ENCODE peak calls at places on chromosomes 6 and 20, in five cellular contexts. One of them, this sample, is unnamed. For H3K9me3, the result is how much of the 10 kb centered on the place peaks cover.

GRCh38 chr6:14754636-14755513 is 491.0 kb upstream of the JARID2 start:
- DNase-seq in colonic mucosa: no peak
- DNase-seq in aorta: no peak
- DNase-seq in right cardiac atrium: no peak
- DNase-seq in PC-9: no peak
- DNase-seq in this sample: no peak

GRCh38 chr6:129686941-129687627 is 22.9 kb downstream of the ARHGAP18 start:
- DNase-seq in aorta: no peak
- DNase-seq in colonic mucosa: no peak
- DNase-seq in PC-9: no peak
- DNase-seq in right cardiac atrium: no peak
- DNase-seq in this sample: no peak

GRCh38 chr6:56909115-56909907 is 45.6 kb upstream of the BEND6 start:
- DNase-seq in colonic mucosa: no peak
- DNase-seq in right cardiac atrium: no peak
- DNase-seq in aorta: no peak
- DNase-seq in PC-9: no peak
- DNase-seq in this sample: no peak

GRCh38 chr6:141788096-141788495 is 344.6 kb upstream of the GJE1 start:
- DNase-seq in right cardiac atrium: no peak
- DNase-seq in colonic mucosa: no peak
- DNase-seq in PC-9: no peak
- DNase-seq in aorta: no peak
- DNase-seq in this sample: no peak

GRCh38 chr6:44932651-44933091 is 395.5 kb upstream of the RUNX2 start:
- DNase-seq in aorta: no peak
- DNase-seq in right cardiac atrium: no peak
- DNase-seq in PC-9: no peak
- DNase-seq in colonic mucosa: no peak
- DNase-seq in this sample: no peak

GRCh38 chr6:93423542-93423941 is 4.2 kb upstream of the EPHA7 start:
- DNase-seq in aorta: no peak
- DNase-seq in PC-9: peak
- DNase-seq in right cardiac atrium: peak
- DNase-seq in colonic mucosa: peak
- DNase-seq in this sample: peak

GRCh38 chr6:106574729-106575458 is 54.4 kb downstream of the RTN4IP1 start:
- DNase-seq in right cardiac atrium: no peak
- DNase-seq in PC-9: peak
- DNase-seq in aorta: no peak
- DNase-seq in colonic mucosa: no peak
- DNase-seq in this sample: peak

GRCh38 chr20:48026981-48027592 is 241.8 kb upstream of the SULF2 start:
- DNase-seq in aorta: no peak
- DNase-seq in right cardiac atrium: no peak
- DNase-seq in colonic mucosa: no peak
- DNase-seq in PC-9: no peak
- DNase-seq in this sample: no peak

GRCh38 chr20:57013741-57014140 is 252.7 kb downstream of the BMP7 start:
- DNase-seq in colonic mucosa: no peak
- DNase-seq in aorta: no peak
- DNase-seq in PC-9: peak
- DNase-seq in right cardiac atrium: no peak
- DNase-seq in this sample: no peak

GRCh38 chr20:63693079-63693974 is 3.1 kb upstream of the TNFRSF6B start:
- DNase-seq in PC-9: no peak
- DNase-seq in right cardiac atrium: peak
- DNase-seq in colonic mucosa: no peak
- DNase-seq in aorta: peak
- DNase-seq in this sample: no peak

GRCh38 chr20:46894579-46894958 is at the start of gene EYA2:
- DNase-seq in colonic mucosa: peak
- DNase-seq in right cardiac atrium: peak
- DNase-seq in aorta: peak
- DNase-seq in PC-9: no peak
- DNase-seq in this sample: peak

GRCh38 chr20:43973671-43974450 is 59.2 kb downstream of the TOX2 start:
- DNase-seq in colonic mucosa: no peak
- DNase-seq in aorta: peak
- DNase-seq in right cardiac atrium: no peak
- DNase-seq in PC-9: no peak
- DNase-seq in this sample: no peak

GRCh38 chr6:55276745-55277627 is 50.3 kb upstream of the GFRAL start:
- DNase-seq in PC-9: peak
- DNase-seq in right cardiac atrium: peak
- DNase-seq in colonic mucosa: peak
- DNase-seq in aorta: no peak
- DNase-seq in this sample: peak

GRCh38 chr20:48489046-48489463 is 338.7 kb downstream of the PREX1 start:
- DNase-seq in right cardiac atrium: no peak
- DNase-seq in PC-9: no peak
- DNase-seq in colonic mucosa: peak
- DNase-seq in aorta: no peak
- DNase-seq in this sample: peak

GRCh38 chr6:2478200-2478599 is 232.8 kb upstream of the GMDS start:
- DNase-seq in colonic mucosa: no peak
- DNase-seq in right cardiac atrium: peak
- DNase-seq in aorta: no peak
- DNase-seq in PC-9: no peak
- DNase-seq in this sample: no peak

GRCh38 chr6:26394289-26394688 is 7.8 kb upstream of the BTN3A1 start:
- DNase-seq in colonic mucosa: peak
- DNase-seq in PC-9: peak
- DNase-seq in aorta: no peak
- DNase-seq in right cardiac atrium: no peak
- DNase-seq in this sample: peak

GRCh38 chr6:30060634-30060981 is 457 bp upstream of the POLR1H start:
- DNase-seq in colonic mucosa: peak
- DNase-seq in PC-9: no peak
- DNase-seq in right cardiac atrium: no peak
- DNase-seq in aorta: peak
- DNase-seq in this sample: peak

GRCh38 chr6:7540595-7540994 is 876 bp upstream of the DSP start:
- DNase-seq in PC-9: peak
- DNase-seq in right cardiac atrium: peak
- DNase-seq in colonic mucosa: no peak
- DNase-seq in aorta: no peak
- DNase-seq in this sample: no peak

GRCh38 chr6:156828280-156828703 is 51.1 kb downstream of the ARID1B start:
- DNase-seq in colonic mucosa: no peak
- DNase-seq in PC-9: peak
- DNase-seq in right cardiac atrium: no peak
- DNase-seq in aorta: no peak
- DNase-seq in this sample: peak

GRCh38 chr6:44843734-44844133 is 456.2 kb downstream of the CDC5L start:
- DNase-seq in colonic mucosa: no peak
- DNase-seq in right cardiac atrium: no peak
- DNase-seq in aorta: no peak
- DNase-seq in PC-9: no peak
- DNase-seq in this sample: no peak

GRCh38 chr20:56247954-56248782 is at the start of gene MC3R:
- DNase-seq in PC-9: peak
- DNase-seq in right cardiac atrium: peak
- DNase-seq in colonic mucosa: peak
- DNase-seq in aorta: no peak
- DNase-seq in this sample: peak

GRCh38 chr6:124400600-124400999 is 561.6 kb upstream of the RNF217 start:
- DNase-seq in aorta: no peak
- DNase-seq in PC-9: no peak
- DNase-seq in right cardiac atrium: no peak
- DNase-seq in colonic mucosa: no peak
- DNase-seq in this sample: no peak

GRCh38 chr6:128836761-128837160 is 46.2 kb upstream of the LAMA2 start:
- DNase-seq in right cardiac atrium: no peak
- DNase-seq in colonic mucosa: no peak
- DNase-seq in aorta: no peak
- DNase-seq in PC-9: no peak
- DNase-seq in this sample: no peak

GRCh38 chr6:88442731-88443130 is 276.6 kb upstream of the CNR1 start:
- DNase-seq in PC-9: no peak
- DNase-seq in right cardiac atrium: no peak
- DNase-seq in aorta: no peak
- DNase-seq in colonic mucosa: no peak
- DNase-seq in this sample: no peak

GRCh38 chr6:10424005-10424404 is 9.1 kb upstream of the TFAP2A start:
- DNase-seq in right cardiac atrium: no peak
- DNase-seq in colonic mucosa: no peak
- DNase-seq in aorta: no peak
- DNase-seq in PC-9: no peak
- DNase-seq in this sample: no peak

GRCh38 chr20:8205996-8206395 is 73.9 kb downstream of the PLCB1 start:
- DNase-seq in right cardiac atrium: no peak
- DNase-seq in PC-9: no peak
- DNase-seq in colonic mucosa: no peak
- DNase-seq in aorta: no peak
- DNase-seq in this sample: no peak

GRCh38 chr6:141451176-141451507 is 681.6 kb upstream of the GJE1 start:
- DNase-seq in right cardiac atrium: no peak
- DNase-seq in PC-9: no peak
- DNase-seq in aorta: no peak
- DNase-seq in colonic mucosa: no peak
- DNase-seq in this sample: no peak

GRCh38 chr6:170233304-170234205 is 57.3 kb downstream of the DLL1 start:
- DNase-seq in right cardiac atrium: no peak
- DNase-seq in aorta: peak
- DNase-seq in colonic mucosa: no peak
- DNase-seq in PC-9: no peak
- DNase-seq in this sample: no peak

GRCh38 chr6:145372671-145373123 is 362.6 kb downstream of the EPM2A start:
- DNase-seq in right cardiac atrium: peak
- DNase-seq in PC-9: no peak
- DNase-seq in colonic mucosa: no peak
- DNase-seq in aorta: no peak
- DNase-seq in this sample: no peak

DNA sequence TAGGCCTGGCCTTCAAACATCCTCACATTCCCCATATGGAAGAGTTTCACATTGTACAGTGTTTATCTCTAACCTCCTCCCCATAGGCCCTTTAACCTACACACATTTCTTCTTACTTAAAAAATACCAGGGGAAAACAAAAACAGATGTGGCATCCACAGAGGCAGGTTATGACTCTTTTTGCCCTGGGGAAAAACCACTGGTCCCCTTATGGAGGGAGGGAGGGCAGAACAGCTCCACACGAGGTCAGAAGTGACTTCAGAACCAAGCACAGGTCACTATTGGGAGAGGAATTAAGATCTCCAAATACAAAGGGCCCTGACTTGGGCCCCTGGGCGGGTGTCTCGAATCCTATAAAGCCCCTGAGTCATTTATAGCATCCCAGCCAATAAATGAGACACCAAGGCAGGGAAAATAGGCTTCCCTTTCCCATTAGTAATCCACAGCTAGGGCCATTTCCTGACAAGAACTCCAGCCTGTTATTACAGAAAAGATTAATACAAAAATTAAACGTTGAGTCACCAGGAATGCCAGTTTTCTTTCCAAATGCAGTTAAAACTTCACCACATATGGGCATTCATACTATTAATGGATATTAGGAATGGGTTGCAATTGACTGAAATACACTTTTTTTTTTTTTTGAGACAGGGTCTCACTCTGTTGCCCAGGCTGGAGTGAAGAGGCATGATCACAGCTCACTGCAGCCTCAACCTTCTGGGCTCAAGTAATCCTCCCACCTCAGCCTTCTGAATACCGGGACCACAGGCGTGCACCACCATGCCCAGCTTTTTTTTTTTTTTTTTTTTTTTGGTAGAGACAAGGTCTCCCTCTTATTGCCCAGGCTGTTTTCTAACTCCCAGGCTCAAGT is 107.2 kb downstream of the ATP9A start:
- DNase-seq in colonic mucosa: no peak
- DNase-seq in right cardiac atrium: no peak
- DNase-seq in PC-9: no peak
- DNase-seq in aorta: no peak
- DNase-seq in this sample: no peak
- H3K27ac ChIP-seq in colonic mucosa: no peak
- H3K27ac ChIP-seq in right cardiac atrium: no peak
- H3K27ac ChIP-seq in PC-9: peak
- H3K27ac ChIP-seq in aorta: peak
- H3K27ac ChIP-seq in this sample: no peak

DNA sequence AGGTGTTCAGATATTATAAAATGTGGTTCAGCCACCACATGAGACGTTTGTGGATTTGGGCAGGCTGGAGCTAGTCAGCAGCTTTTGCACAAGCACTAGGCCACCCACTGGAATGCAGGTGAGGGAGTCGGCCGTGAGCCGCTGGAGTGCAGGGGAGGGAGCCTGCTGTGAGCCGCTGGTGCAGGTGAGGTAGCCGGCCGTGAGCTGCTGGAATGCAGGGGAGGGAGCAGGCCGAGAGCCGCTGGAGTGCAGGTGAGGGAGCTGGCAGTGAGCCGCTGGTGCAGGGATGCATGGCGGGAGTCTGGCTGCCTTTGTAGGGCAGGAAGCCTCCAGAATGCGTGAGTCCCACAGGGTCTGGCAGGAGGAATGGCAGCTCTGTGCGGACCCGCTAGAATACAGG is 1907.6 kb upstream of the DEFB115 start:
- DNase-seq in right cardiac atrium: no peak
- DNase-seq in colonic mucosa: no peak
- DNase-seq in aorta: no peak
- DNase-seq in PC-9: no peak
- DNase-seq in this sample: no peak
- H3K9me3 ChIP-seq in right cardiac atrium: under half
- H3K9me3 ChIP-seq in colonic mucosa: under half
- H3K9me3 ChIP-seq in aorta: under half
- H3K9me3 ChIP-seq in PC-9: under half
- H3K9me3 ChIP-seq in this sample: under half

DNA sequence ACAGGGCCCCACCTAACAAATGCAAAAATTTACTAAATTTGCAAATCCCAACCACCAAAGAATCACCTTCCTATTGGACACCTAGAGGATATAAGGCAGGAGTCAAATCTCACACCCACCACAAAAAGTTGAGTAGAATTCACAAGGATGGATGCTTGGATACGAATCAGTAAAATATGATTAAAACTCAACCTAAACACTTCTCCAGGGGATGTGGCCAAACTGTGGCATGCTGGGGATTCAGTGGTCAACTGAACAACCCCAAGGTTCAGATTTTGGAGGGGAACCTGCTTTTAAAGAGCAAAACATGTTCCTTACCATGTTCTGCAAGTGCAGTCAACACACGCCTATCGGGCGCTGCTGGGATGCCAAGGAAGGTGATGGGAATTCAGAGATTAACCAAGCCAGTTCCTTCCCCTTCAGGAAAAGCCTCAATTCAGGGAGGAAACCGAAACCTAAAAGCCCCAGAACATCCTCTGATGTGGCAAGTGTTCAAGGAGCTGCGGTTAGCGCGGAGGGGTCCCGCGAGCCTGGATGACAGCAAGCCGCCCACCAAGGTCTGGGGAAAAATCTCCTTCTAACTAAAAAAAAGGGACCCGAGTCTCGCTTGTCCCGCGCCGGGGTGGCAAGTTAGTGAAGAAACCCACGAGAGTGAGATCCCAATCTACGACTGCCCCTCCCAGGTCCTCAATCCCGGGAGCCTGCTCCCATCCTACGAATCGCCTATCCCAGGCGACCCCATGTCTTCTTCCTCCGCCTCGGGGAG is 893 bp downstream of the SAMHD1 start:
- DNase-seq in aorta: peak
- DNase-seq in PC-9: peak
- DNase-seq in colonic mucosa: peak
- DNase-seq in right cardiac atrium: peak
- DNase-seq in this sample: peak
- H3K27ac ChIP-seq in aorta: peak
- H3K27ac ChIP-seq in PC-9: no peak
- H3K27ac ChIP-seq in colonic mucosa: peak
- H3K27ac ChIP-seq in right cardiac atrium: peak
- H3K27ac ChIP-seq in this sample: no peak

GRCh38 chr20:41572010-41572572 is 46.1 kb downstream of the CHD6 start:
- DNase-seq in right cardiac atrium: no peak
- DNase-seq in aorta: no peak
- DNase-seq in PC-9: no peak
- DNase-seq in colonic mucosa: no peak
- DNase-seq in this sample: no peak
- H3K9me3 ChIP-seq in right cardiac atrium: under half
- H3K9me3 ChIP-seq in aorta: under half
- H3K9me3 ChIP-seq in PC-9: under half
- H3K9me3 ChIP-seq in colonic mucosa: under half
- H3K9me3 ChIP-seq in this sample: under half

This sample was measured in SJCRH30.